ENCODE peak calls at places on chromosome 13, in four cellular contexts. One of them, this sample, is unnamed.

GRCh38 chr13:60078226-60078625 is 85.5 kb downstream of the DIAPH3 start:
- DNase-seq in IMR-90: no peak
- DNase-seq in fibroblast of villous mesenchyme: no peak
- DNase-seq in cardiac fibroblast: no peak
- DNase-seq in this sample: no peak

GRCh38 chr13:74210693-74211393 is 76.6 kb upstream of the KLF12 start:
- DNase-seq in IMR-90: peak
- DNase-seq in fibroblast of villous mesenchyme: peak
- DNase-seq in cardiac fibroblast: peak
- DNase-seq in this sample: peak

GRCh38 chr13:46334423-46334822 is 52.6 kb downstream of the RUBCNL start:
- DNase-seq in IMR-90: no peak
- DNase-seq in fibroblast of villous mesenchyme: no peak
- DNase-seq in cardiac fibroblast: no peak
- DNase-seq in this sample: no peak

GRCh38 chr13:36088001-36088400 is 43.2 kb downstream of the DCLK1 start:
- DNase-seq in IMR-90: no peak
- DNase-seq in fibroblast of villous mesenchyme: no peak
- DNase-seq in cardiac fibroblast: no peak
- DNase-seq in this sample: no peak

GRCh38 chr13:21639604-21640003 is 31.3 kb upstream of the FGF9 start:
- DNase-seq in IMR-90: no peak
- DNase-seq in fibroblast of villous mesenchyme: no peak
- DNase-seq in cardiac fibroblast: no peak
- DNase-seq in this sample: no peak

GRCh38 chr13:22549126-22549525 is 631.7 kb upstream of the SGCG start:
- DNase-seq in IMR-90: no peak
- DNase-seq in fibroblast of villous mesenchyme: peak
- DNase-seq in cardiac fibroblast: no peak
- DNase-seq in this sample: no peak

GRCh38 chr13:34108396-34108795 is 290.4 kb downstream of the RFC3 start:
- DNase-seq in IMR-90: no peak
- DNase-seq in fibroblast of villous mesenchyme: no peak
- DNase-seq in cardiac fibroblast: no peak
- DNase-seq in this sample: no peak

GRCh38 chr13:79807554-79807953 is 326.6 kb downstream of the NDFIP2 start:
- DNase-seq in IMR-90: no peak
- DNase-seq in fibroblast of villous mesenchyme: no peak
- DNase-seq in cardiac fibroblast: no peak
- DNase-seq in this sample: no peak

GRCh38 chr13:60066206-60066605 is 97.5 kb downstream of the DIAPH3 start:
- DNase-seq in IMR-90: no peak
- DNase-seq in fibroblast of villous mesenchyme: no peak
- DNase-seq in cardiac fibroblast: no peak
- DNase-seq in this sample: no peak

GRCh38 chr13:24680258-24680920 is at the start of gene ATP12A:
- DNase-seq in IMR-90: no peak
- DNase-seq in fibroblast of villous mesenchyme: no peak
- DNase-seq in cardiac fibroblast: no peak
- DNase-seq in this sample: no peak

GRCh38 chr13:106449096-106449495 is 86.4 kb downstream of the EFNB2 start:
- DNase-seq in IMR-90: no peak
- DNase-seq in fibroblast of villous mesenchyme: no peak
- DNase-seq in cardiac fibroblast: no peak
- DNase-seq in this sample: no peak

GRCh38 chr13:89923052-89923451 is 1424.4 kb upstream of the MIR17HG start:
- DNase-seq in IMR-90: no peak
- DNase-seq in fibroblast of villous mesenchyme: no peak
- DNase-seq in cardiac fibroblast: no peak
- DNase-seq in this sample: no peak

GRCh38 chr13:97018029-97018819 is 23.9 kb upstream of the OXGR1 start:
- DNase-seq in IMR-90: peak
- DNase-seq in fibroblast of villous mesenchyme: peak
- DNase-seq in cardiac fibroblast: peak
- DNase-seq in this sample: peak

GRCh38 chr13:51811046-51811445 is 7.1 kb upstream of the DHRS12 start:
- DNase-seq in IMR-90: no peak
- DNase-seq in fibroblast of villous mesenchyme: no peak
- DNase-seq in cardiac fibroblast: no peak
- DNase-seq in this sample: no peak

GRCh38 chr13:100269837-100270236 is 180.9 kb downstream of the PCCA start:
- DNase-seq in IMR-90: peak
- DNase-seq in fibroblast of villous mesenchyme: peak
- DNase-seq in cardiac fibroblast: peak
- DNase-seq in this sample: peak

GRCh38 chr13:107005577-107005976 is 437.6 kb upstream of the ARGLU1 start:
- DNase-seq in IMR-90: no peak
- DNase-seq in fibroblast of villous mesenchyme: no peak
- DNase-seq in cardiac fibroblast: no peak
- DNase-seq in this sample: no peak

GRCh38 chr13:49308977-49309408 is 61.3 kb downstream of the CDADC1 start:
- DNase-seq in IMR-90: peak
- DNase-seq in fibroblast of villous mesenchyme: peak
- DNase-seq in cardiac fibroblast: no peak
- DNase-seq in this sample: no peak

GRCh38 chr13:68023838-68024581 is 793.9 kb upstream of the PCDH9 start:
- DNase-seq in IMR-90: no peak
- DNase-seq in fibroblast of villous mesenchyme: no peak
- DNase-seq in cardiac fibroblast: no peak
- DNase-seq in this sample: no peak

GRCh38 chr13:59700281-59700680 is 463.4 kb downstream of the DIAPH3 start:
- DNase-seq in IMR-90: peak
- DNase-seq in fibroblast of villous mesenchyme: peak
- DNase-seq in cardiac fibroblast: no peak
- DNase-seq in this sample: peak

GRCh38 chr13:113364371-113364932 is 522 bp upstream of the GRTP1 start:
- DNase-seq in IMR-90: no peak
- DNase-seq in fibroblast of villous mesenchyme: no peak
- DNase-seq in cardiac fibroblast: no peak
- DNase-seq in this sample: no peak

GRCh38 chr13:47256618-47257017 is 359.8 kb upstream of the HTR2A start:
- DNase-seq in IMR-90: peak
- DNase-seq in fibroblast of villous mesenchyme: no peak
- DNase-seq in cardiac fibroblast: peak
- DNase-seq in this sample: peak

GRCh38 chr13:42239644-42240043 is 32.3 kb upstream of the AKAP11 start:
- DNase-seq in IMR-90: peak
- DNase-seq in fibroblast of villous mesenchyme: no peak
- DNase-seq in cardiac fibroblast: no peak
- DNase-seq in this sample: peak

GRCh38 chr13:85709721-85710120 is 89.5 kb downstream of the SLITRK6 start:
- DNase-seq in IMR-90: no peak
- DNase-seq in fibroblast of villous mesenchyme: no peak
- DNase-seq in cardiac fibroblast: no peak
- DNase-seq in this sample: no peak

GRCh38 chr13:30388401-30389283 is 33.7 kb upstream of the UBE2L5 start:
- DNase-seq in IMR-90: peak
- DNase-seq in fibroblast of villous mesenchyme: peak
- DNase-seq in cardiac fibroblast: peak
- DNase-seq in this sample: peak
- H3K4me3 ChIP-seq in IMR-90: peak
- H3K4me3 ChIP-seq in fibroblast of villous mesenchyme: peak
- H3K4me3 ChIP-seq in cardiac fibroblast: no peak
- H3K4me3 ChIP-seq in this sample: peak

GRCh38 chr13:32538621-32539246 is at the start of gene N4BP2L2:
- DNase-seq in IMR-90: peak
- DNase-seq in fibroblast of villous mesenchyme: peak
- DNase-seq in cardiac fibroblast: peak
- DNase-seq in this sample: peak
- TF ChIP-seq CTCF in IMR-90: peak
- TF ChIP-seq CTCF in fibroblast of villous mesenchyme: peak
- TF ChIP-seq CTCF in cardiac fibroblast: peak
- TF ChIP-seq CTCF in this sample: peak

DNA sequence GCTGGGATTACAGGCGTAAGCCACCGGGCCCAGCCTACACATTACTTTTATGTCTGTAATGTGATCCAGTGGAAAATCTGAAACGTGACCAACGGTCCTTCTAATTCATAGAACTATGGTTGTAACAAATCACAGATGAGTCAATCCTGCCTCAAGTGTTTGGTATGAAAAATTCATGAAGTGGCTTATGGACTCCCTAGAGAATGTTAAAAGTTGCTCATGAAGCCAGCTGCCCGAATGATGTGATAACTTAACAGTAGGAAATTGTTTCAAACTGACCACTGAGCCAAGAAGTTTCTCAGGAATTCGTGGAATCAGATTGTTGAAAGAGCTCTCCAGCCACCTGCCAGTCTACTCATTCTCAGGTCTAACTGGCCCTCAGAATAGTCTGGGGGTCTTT is 59.4 kb upstream of the FARP1 start:
- DNase-seq in IMR-90: peak
- DNase-seq in fibroblast of villous mesenchyme: peak
- DNase-seq in cardiac fibroblast: peak
- DNase-seq in this sample: peak
- H3K4me3 ChIP-seq in IMR-90: no peak
- H3K4me3 ChIP-seq in fibroblast of villous mesenchyme: no peak
- H3K4me3 ChIP-seq in cardiac fibroblast: no peak
- H3K4me3 ChIP-seq in this sample: no peak

GRCh38 chr13:76872686-76873085 is 13.5 kb downstream of the KCTD12 start:
- DNase-seq in IMR-90: no peak
- DNase-seq in fibroblast of villous mesenchyme: peak
- DNase-seq in cardiac fibroblast: no peak
- DNase-seq in this sample: no peak

GRCh38 chr13:76875256-76875655 is 10.9 kb downstream of the KCTD12 start:
- DNase-seq in IMR-90: no peak
- DNase-seq in fibroblast of villous mesenchyme: no peak
- DNase-seq in cardiac fibroblast: no peak
- DNase-seq in this sample: no peak

GRCh38 chr13:76874466-76874865 is 11.7 kb downstream of the KCTD12 start:
- DNase-seq in IMR-90: no peak
- DNase-seq in fibroblast of villous mesenchyme: no peak
- DNase-seq in cardiac fibroblast: no peak
- DNase-seq in this sample: no peak

GRCh38 chr13:76871332-76871945 is 14.8 kb downstream of the KCTD12 start:
- DNase-seq in IMR-90: no peak
- DNase-seq in fibroblast of villous mesenchyme: no peak
- DNase-seq in cardiac fibroblast: no peak
- DNase-seq in this sample: no peak

DNA sequence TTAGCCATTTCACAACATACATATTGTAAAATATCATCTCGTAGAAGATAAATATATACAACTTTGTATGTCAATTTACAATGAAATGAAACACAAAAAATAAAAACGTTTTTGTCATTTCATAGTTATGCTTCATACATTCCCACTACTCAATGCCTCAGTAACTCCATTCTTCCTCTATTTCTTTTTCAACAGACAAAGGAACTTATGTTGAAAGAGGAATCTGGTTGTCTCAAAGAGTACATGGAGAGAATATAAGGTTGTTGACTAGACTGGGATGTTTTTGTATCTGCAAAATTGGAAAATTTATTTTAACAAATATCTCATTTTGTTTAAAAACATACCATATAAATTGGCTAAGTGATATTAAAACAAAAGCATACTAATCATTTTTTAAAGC is 12.8 kb downstream of the KCTD12 start:
- DNase-seq in IMR-90: no peak
- DNase-seq in fibroblast of villous mesenchyme: no peak
- DNase-seq in cardiac fibroblast: no peak
- DNase-seq in this sample: no peak
- TF ChIP-seq CTCF in IMR-90: no peak
- TF ChIP-seq CTCF in fibroblast of villous mesenchyme: no peak
- TF ChIP-seq CTCF in cardiac fibroblast: no peak
- TF ChIP-seq CTCF in this sample: no peak

This sample was measured in AG10803.